ENCODE peak calls at places on chromosomes 12 and 14, in nine cellular contexts. S, H, V, N, O, L, U, K and Z are unnamed samples.

GRCh38 chr12:38342444-38342843 is 25.9 kb downstream of the ALG10B start:
- DNase-seq in S (no peak), H (no peak), V (no peak), N (no peak), O (no peak), L (no peak), U (no peak), K (no peak), Z (no peak)

GRCh38 chr12:46617167-46617566 is 208.6 kb downstream of the SLC38A4 start:
- DNase-seq in S (no peak), H (no peak), V (no peak), N (no peak), O (no peak), L (no peak), U (no peak), K (peak), Z (no peak)

GRCh38 chr14:56135001-56135400 is 16.8 kb downstream of the PELI2 start:
- DNase-seq in S (no peak), H (no peak), V (no peak), N (no peak), O (no peak), L (peak), U (no peak), K (no peak), Z (no peak)

GRCh38 chr14:75911883-75912282 is 69.9 kb downstream of the TGFB3 start:
- DNase-seq in S (no peak), H (no peak), V (no peak), N (no peak), O (no peak), L (peak), U (no peak), K (no peak), Z (no peak)

GRCh38 chr12:115632323-115632722 is 645.2 kb downstream of the MED13L start:
- DNase-seq in S (no peak), H (no peak), V (peak), N (no peak), O (no peak), L (peak), U (no peak), K (no peak), Z (no peak)

GRCh38 chr12:118098911-118099671 is 4.7 kb downstream of the VSIG10 start:
- DNase-seq in S (no peak), H (no peak), V (peak), N (no peak), O (no peak), L (peak), U (no peak), K (no peak), Z (no peak)

GRCh38 chr12:57837779-57838562 is 8.6 kb downstream of the CTDSP2 start:
- DNase-seq in S (no peak), H (no peak), V (peak), N (peak), O (no peak), L (no peak), U (no peak), K (peak), Z (no peak)

GRCh38 chr12:94710933-94711332 is 60.6 kb upstream of the TMCC3 start:
- DNase-seq in S (peak), H (no peak), V (peak), N (no peak), O (peak), L (peak), U (no peak), K (no peak), Z (no peak)

GRCh38 chr14:82725188-82725587 is 1191.5 kb upstream of the SEL1L start:
- DNase-seq in S (no peak), H (no peak), V (no peak), N (no peak), O (no peak), L (no peak), U (no peak), K (no peak), Z (no peak)

GRCh38 chr14:93543766-93544165 is 113.0 kb downstream of the UNC79 start:
- DNase-seq in S (no peak), H (no peak), V (no peak), N (no peak), O (no peak), L (peak), U (no peak), K (peak), Z (no peak)

GRCh38 chr12:1533205-1533601 is 61.2 kb downstream of the FBXL14 start:
- DNase-seq in S (no peak), H (no peak), V (no peak), N (no peak), O (no peak), L (peak), U (no peak), K (peak), Z (no peak)